ENCODE peak calls at places on chromosome 11, in eight cellular contexts. One of them, this sample, is unnamed.

GRCh38 chr11:133821776-133822175 is 23.5 kb downstream of the SPATA19 start:
- DNase-seq in sigmoid colon: no peak
- DNase-seq in NCI-H446: peak
- DNase-seq in GM20000: peak
- DNase-seq in NCI-H774: peak
- DNase-seq in activated CD4-positive, alpha-beta T cell treated with anti-CD3 and anti-CD28 coated beads, Interleukin-2, amount 50 U/mL, for 24 hours: no peak
- DNase-seq in fibroblast of pulmonary artery: peak
- DNase-seq in frontal cortex: peak
- DNase-seq in this sample: peak

GRCh38 chr11:68927280-68928107 is 23.8 kb downstream of the IGHMBP2 start:
- DNase-seq in frontal cortex: no peak
- DNase-seq in NCI-H774: no peak
- DNase-seq in fibroblast of pulmonary artery: peak
- DNase-seq in NCI-H446: no peak
- DNase-seq in activated CD4-positive, alpha-beta T cell treated with anti-CD3 and anti-CD28 coated beads, Interleukin-2, amount 50 U/mL, for 24 hours: no peak
- DNase-seq in sigmoid colon: no peak
- DNase-seq in GM20000: peak
- DNase-seq in this sample: no peak

GRCh38 chr11:59192446-59193020 is 20.2 kb downstream of the MPEG1 start:
- DNase-seq in NCI-H774: no peak
- DNase-seq in GM20000: no peak
- DNase-seq in sigmoid colon: no peak
- DNase-seq in fibroblast of pulmonary artery: no peak
- DNase-seq in activated CD4-positive, alpha-beta T cell treated with anti-CD3 and anti-CD28 coated beads, Interleukin-2, amount 50 U/mL, for 24 hours: no peak
- DNase-seq in NCI-H446: no peak
- DNase-seq in frontal cortex: no peak
- DNase-seq in this sample: no peak

GRCh38 chr11:68142028-68142412 is 20.8 kb upstream of the CHKA start:
- DNase-seq in frontal cortex: no peak
- DNase-seq in NCI-H774: no peak
- DNase-seq in sigmoid colon: no peak
- DNase-seq in GM20000: no peak
- DNase-seq in NCI-H446: no peak
- DNase-seq in activated CD4-positive, alpha-beta T cell treated with anti-CD3 and anti-CD28 coated beads, Interleukin-2, amount 50 U/mL, for 24 hours: no peak
- DNase-seq in fibroblast of pulmonary artery: no peak
- DNase-seq in this sample: no peak

GRCh38 chr11:108970221-108970991 is 305.5 kb downstream of the DDX10 start:
- DNase-seq in GM20000: no peak
- DNase-seq in fibroblast of pulmonary artery: peak
- DNase-seq in NCI-H446: no peak
- DNase-seq in frontal cortex: no peak
- DNase-seq in activated CD4-positive, alpha-beta T cell treated with anti-CD3 and anti-CD28 coated beads, Interleukin-2, amount 50 U/mL, for 24 hours: no peak
- DNase-seq in sigmoid colon: no peak
- DNase-seq in NCI-H774: no peak
- DNase-seq in this sample: no peak

GRCh38 chr11:74134661-74135515 is 35.9 kb downstream of the C2CD3 start:
- DNase-seq in fibroblast of pulmonary artery: no peak
- DNase-seq in GM20000: no peak
- DNase-seq in NCI-H446: no peak
- DNase-seq in frontal cortex: no peak
- DNase-seq in NCI-H774: no peak
- DNase-seq in activated CD4-positive, alpha-beta T cell treated with anti-CD3 and anti-CD28 coated beads, Interleukin-2, amount 50 U/mL, for 24 hours: no peak
- DNase-seq in sigmoid colon: no peak
- DNase-seq in this sample: no peak

GRCh38 chr11:21838422-21838821 is 354.5 kb upstream of the ANO5 start:
- DNase-seq in GM20000: no peak
- DNase-seq in frontal cortex: no peak
- DNase-seq in NCI-H446: peak
- DNase-seq in fibroblast of pulmonary artery: no peak
- DNase-seq in activated CD4-positive, alpha-beta T cell treated with anti-CD3 and anti-CD28 coated beads, Interleukin-2, amount 50 U/mL, for 24 hours: no peak
- DNase-seq in sigmoid colon: no peak
- DNase-seq in NCI-H774: no peak
- DNase-seq in this sample: no peak

GRCh38 chr11:66479741-66480115 is 506 bp upstream of the DPP3 start:
- DNase-seq in activated CD4-positive, alpha-beta T cell treated with anti-CD3 and anti-CD28 coated beads, Interleukin-2, amount 50 U/mL, for 24 hours: no peak
- DNase-seq in GM20000: no peak
- DNase-seq in NCI-H774: no peak
- DNase-seq in frontal cortex: no peak
- DNase-seq in fibroblast of pulmonary artery: no peak
- DNase-seq in NCI-H446: peak
- DNase-seq in sigmoid colon: no peak
- DNase-seq in this sample: peak

GRCh38 chr11:75142714-75143419 is 8.0 kb upstream of the SLCO2B1 start:
- DNase-seq in activated CD4-positive, alpha-beta T cell treated with anti-CD3 and anti-CD28 coated beads, Interleukin-2, amount 50 U/mL, for 24 hours: peak
- DNase-seq in fibroblast of pulmonary artery: peak
- DNase-seq in frontal cortex: peak
- DNase-seq in GM20000: peak
- DNase-seq in NCI-H774: peak
- DNase-seq in NCI-H446: no peak
- DNase-seq in sigmoid colon: peak
- DNase-seq in this sample: no peak

GRCh38 chr11:76276773-76277155 is 70.5 kb upstream of the WNT11 start:
- DNase-seq in NCI-H774: no peak
- DNase-seq in NCI-H446: no peak
- DNase-seq in frontal cortex: no peak
- DNase-seq in GM20000: no peak
- DNase-seq in fibroblast of pulmonary artery: no peak
- DNase-seq in activated CD4-positive, alpha-beta T cell treated with anti-CD3 and anti-CD28 coated beads, Interleukin-2, amount 50 U/mL, for 24 hours: no peak
- DNase-seq in sigmoid colon: no peak
- DNase-seq in this sample: no peak

GRCh38 chr11:27532652-27533325 is 26.2 kb upstream of the LIN7C start:
- DNase-seq in NCI-H446: no peak
- DNase-seq in frontal cortex: no peak
- DNase-seq in GM20000: no peak
- DNase-seq in sigmoid colon: no peak
- DNase-seq in activated CD4-positive, alpha-beta T cell treated with anti-CD3 and anti-CD28 coated beads, Interleukin-2, amount 50 U/mL, for 24 hours: no peak
- DNase-seq in fibroblast of pulmonary artery: peak
- DNase-seq in NCI-H774: no peak
- DNase-seq in this sample: no peak

GRCh38 chr11:76629853-76630599 is 40.5 kb downstream of the LRRC32 start:
- DNase-seq in NCI-H774: no peak
- DNase-seq in sigmoid colon: peak
- DNase-seq in GM20000: no peak
- DNase-seq in NCI-H446: no peak
- DNase-seq in frontal cortex: no peak
- DNase-seq in activated CD4-positive, alpha-beta T cell treated with anti-CD3 and anti-CD28 coated beads, Interleukin-2, amount 50 U/mL, for 24 hours: no peak
- DNase-seq in fibroblast of pulmonary artery: peak
- DNase-seq in this sample: no peak

GRCh38 chr11:606245-606644 is 9.5 kb downstream of the IRF7 start:
- DNase-seq in frontal cortex: no peak
- DNase-seq in GM20000: no peak
- DNase-seq in fibroblast of pulmonary artery: peak
- DNase-seq in NCI-H446: no peak
- DNase-seq in NCI-H774: no peak
- DNase-seq in sigmoid colon: peak
- DNase-seq in activated CD4-positive, alpha-beta T cell treated with anti-CD3 and anti-CD28 coated beads, Interleukin-2, amount 50 U/mL, for 24 hours: no peak
- DNase-seq in this sample: no peak

GRCh38 chr11:62458212-62459002 is 39.6 kb downstream of the SCGB1A1 start:
- DNase-seq in NCI-H446: no peak
- DNase-seq in fibroblast of pulmonary artery: no peak
- DNase-seq in activated CD4-positive, alpha-beta T cell treated with anti-CD3 and anti-CD28 coated beads, Interleukin-2, amount 50 U/mL, for 24 hours: no peak
- DNase-seq in frontal cortex: no peak
- DNase-seq in GM20000: no peak
- DNase-seq in NCI-H774: no peak
- DNase-seq in sigmoid colon: no peak
- DNase-seq in this sample: no peak

GRCh38 chr11:68663482-68664010 is 20.8 kb upstream of the GAL start:
- DNase-seq in GM20000: no peak
- DNase-seq in sigmoid colon: peak
- DNase-seq in frontal cortex: no peak
- DNase-seq in activated CD4-positive, alpha-beta T cell treated with anti-CD3 and anti-CD28 coated beads, Interleukin-2, amount 50 U/mL, for 24 hours: no peak
- DNase-seq in NCI-H446: no peak
- DNase-seq in fibroblast of pulmonary artery: no peak
- DNase-seq in NCI-H774: no peak
- DNase-seq in this sample: no peak

GRCh38 chr11:107844041-107844440 is 14.5 kb downstream of the SLC35F2 start:
- DNase-seq in NCI-H774: no peak
- DNase-seq in fibroblast of pulmonary artery: peak
- DNase-seq in GM20000: no peak
- DNase-seq in NCI-H446: no peak
- DNase-seq in frontal cortex: no peak
- DNase-seq in activated CD4-positive, alpha-beta T cell treated with anti-CD3 and anti-CD28 coated beads, Interleukin-2, amount 50 U/mL, for 24 hours: no peak
- DNase-seq in sigmoid colon: no peak
- DNase-seq in this sample: peak

GRCh38 chr11:35730254-35730653 is 67.7 kb downstream of the TRIM44 start:
- DNase-seq in NCI-H774: no peak
- DNase-seq in sigmoid colon: no peak
- DNase-seq in activated CD4-positive, alpha-beta T cell treated with anti-CD3 and anti-CD28 coated beads, Interleukin-2, amount 50 U/mL, for 24 hours: no peak
- DNase-seq in NCI-H446: no peak
- DNase-seq in GM20000: no peak
- DNase-seq in frontal cortex: no peak
- DNase-seq in fibroblast of pulmonary artery: no peak
- DNase-seq in this sample: no peak

GRCh38 chr11:118241191-118242098 is 10.7 kb downstream of the MPZL3 start:
- DNase-seq in activated CD4-positive, alpha-beta T cell treated with anti-CD3 and anti-CD28 coated beads, Interleukin-2, amount 50 U/mL, for 24 hours: no peak
- DNase-seq in fibroblast of pulmonary artery: peak
- DNase-seq in sigmoid colon: no peak
- DNase-seq in frontal cortex: no peak
- DNase-seq in NCI-H446: no peak
- DNase-seq in NCI-H774: no peak
- DNase-seq in GM20000: peak
- DNase-seq in this sample: no peak

GRCh38 chr11:2590951-2591754 is 108.6 kb downstream of the KCNQ1OT1 start:
- DNase-seq in sigmoid colon: peak
- DNase-seq in NCI-H446: no peak
- DNase-seq in fibroblast of pulmonary artery: no peak
- DNase-seq in GM20000: peak
- DNase-seq in activated CD4-positive, alpha-beta T cell treated with anti-CD3 and anti-CD28 coated beads, Interleukin-2, amount 50 U/mL, for 24 hours: no peak
- DNase-seq in frontal cortex: peak
- DNase-seq in NCI-H774: no peak
- DNase-seq in this sample: peak

GRCh38 chr11:129372609-129373488 is 2.8 kb upstream of the BARX2 start:
- DNase-seq in fibroblast of pulmonary artery: no peak
- DNase-seq in sigmoid colon: no peak
- DNase-seq in frontal cortex: no peak
- DNase-seq in activated CD4-positive, alpha-beta T cell treated with anti-CD3 and anti-CD28 coated beads, Interleukin-2, amount 50 U/mL, for 24 hours: no peak
- DNase-seq in NCI-H774: no peak
- DNase-seq in NCI-H446: no peak
- DNase-seq in GM20000: peak
- DNase-seq in this sample: no peak

GRCh38 chr11:2898366-2899079 is 12.9 kb upstream of the CDKN1C start:
- DNase-seq in fibroblast of pulmonary artery: peak
- DNase-seq in NCI-H446: no peak
- DNase-seq in sigmoid colon: peak
- DNase-seq in GM20000: peak
- DNase-seq in NCI-H774: no peak
- DNase-seq in frontal cortex: no peak
- DNase-seq in activated CD4-positive, alpha-beta T cell treated with anti-CD3 and anti-CD28 coated beads, Interleukin-2, amount 50 U/mL, for 24 hours: no peak
- DNase-seq in this sample: peak

GRCh38 chr11:90135016-90135415 is 553 bp downstream of the NAALAD2 start:
- DNase-seq in sigmoid colon: no peak
- DNase-seq in GM20000: no peak
- DNase-seq in frontal cortex: no peak
- DNase-seq in activated CD4-positive, alpha-beta T cell treated with anti-CD3 and anti-CD28 coated beads, Interleukin-2, amount 50 U/mL, for 24 hours: no peak
- DNase-seq in NCI-H774: no peak
- DNase-seq in fibroblast of pulmonary artery: peak
- DNase-seq in NCI-H446: no peak
- DNase-seq in this sample: no peak

GRCh38 chr11:36268337-36268931 is 20.8 kb downstream of the COMMD9 start:
- DNase-seq in GM20000: no peak
- DNase-seq in NCI-H446: no peak
- DNase-seq in NCI-H774: no peak
- DNase-seq in sigmoid colon: no peak
- DNase-seq in fibroblast of pulmonary artery: no peak
- DNase-seq in activated CD4-positive, alpha-beta T cell treated with anti-CD3 and anti-CD28 coated beads, Interleukin-2, amount 50 U/mL, for 24 hours: no peak
- DNase-seq in frontal cortex: no peak
- DNase-seq in this sample: no peak

GRCh38 chr11:130181295-130182272 is 22.0 kb downstream of the ST14 start:
- DNase-seq in sigmoid colon: no peak
- DNase-seq in fibroblast of pulmonary artery: peak
- DNase-seq in GM20000: peak
- DNase-seq in NCI-H446: no peak
- DNase-seq in frontal cortex: no peak
- DNase-seq in activated CD4-positive, alpha-beta T cell treated with anti-CD3 and anti-CD28 coated beads, Interleukin-2, amount 50 U/mL, for 24 hours: no peak
- DNase-seq in NCI-H774: peak
- DNase-seq in this sample: no peak

GRCh38 chr11:106473089-106473722 is 395.7 kb downstream of the AASDHPPT start:
- DNase-seq in GM20000: no peak
- DNase-seq in NCI-H774: no peak
- DNase-seq in fibroblast of pulmonary artery: peak
- DNase-seq in activated CD4-positive, alpha-beta T cell treated with anti-CD3 and anti-CD28 coated beads, Interleukin-2, amount 50 U/mL, for 24 hours: no peak
- DNase-seq in NCI-H446: peak
- DNase-seq in frontal cortex: no peak
- DNase-seq in sigmoid colon: no peak
- DNase-seq in this sample: no peak

This sample was measured in coronary artery.